ENCODE peak calls at places on chromosomes 3 and 15, in seven cellular contexts. D is activated CD4-positive, alpha-beta T cell treated with anti-CD3 and anti-CD28 coated beads, Interleukin-2, amount 10 ng/mL, durations not matched to agents 7 days and 5 days; G is astrocyte of the cerebellum; T is activated T-cell treated with anti-CD3 and anti-CD28 coated beads for 4 hours; W is retinal pigment epithelial cell; M is RWPE2; F is stimulated activated CD8-positive, alpha-beta memory T cell treated with anti-CD3 and anti-CD28 coated beads, Interleukin-4, amount 100 ng/mL, for 24 hours. E is an unnamed sample.
A peak's percentile ranks its signal among the peaks of the same experiment; 100 is the strongest.

GRCh38 chr3:52291508-52292181 is 4.0 kb downstream of the GLYCTK start:
- DNase-seq in F (no peak), T (peak; percentile 34), G (no peak), W (no peak), D (peak; percentile 60), M (no peak), E (no peak)

GRCh38 chr3:53806182-53807116 is 39.8 kb downstream of the CHDH start:
- DNase-seq in W (peak; percentile 28), M (no peak), F (no peak), D (no peak), T (no peak), G (peak; percentile 23), E (peak; percentile 74)

GRCh38 chr3:100978036-100978659 is 15.1 kb downstream of the ABI3BP start:
- DNase-seq in G (no peak), T (no peak), D (no peak), M (no peak), W (no peak), F (no peak), E (no peak)

GRCh38 chr15:78922527-78922926 is 22.3 kb downstream of the CTSH start:
- DNase-seq in T (no peak), D (no peak), G (no peak), F (no peak), M (no peak), W (no peak), E (no peak)

GRCh38 chr3:123085293-123085949 is 18.6 kb downstream of the PDIA5 start:
- DNase-seq in W (peak; percentile 70), F (no peak), G (no peak), D (no peak), T (no peak), M (no peak), E (no peak)

GRCh38 chr3:72550582-72551262 is 297.5 kb downstream of the SHQ1 start:
- DNase-seq in T (no peak), W (no peak), M (no peak), F (no peak), G (no peak), D (no peak), E (no peak)

GRCh38 chr3:81914254-81914653 is 152.8 kb upstream of the GBE1 start:
- DNase-seq in D (no peak), W (no peak), M (no peak), T (no peak), G (no peak), F (no peak), E (no peak)

GRCh38 chr3:194675680-194676079 is 3.7 kb upstream of the LSG1 start:
- DNase-seq in M (no peak), F (no peak), W (no peak), D (no peak), G (no peak), T (no peak), E (no peak)

GRCh38 chr3:117264204-117264994 is 554.8 kb downstream of the TUSC7 start:
- DNase-seq in M (no peak), G (no peak), F (no peak), W (no peak), D (no peak), T (no peak), E (no peak)

GRCh38 chr3:138362536-138362935 is 14.2 kb downstream of the MRAS start:
- DNase-seq in F (no peak), T (no peak), D (no peak), G (no peak), M (no peak), W (no peak), E (no peak)

GRCh38 chr15:85500060-85500708 is 119.8 kb downstream of the AKAP13 start:
- DNase-seq in G (no peak), W (no peak), T (no peak), F (no peak), M (no peak), D (no peak), E (no peak)

GRCh38 chr3:61538486-61538885 is 22.9 kb upstream of the PTPRG start:
- DNase-seq in T (no peak), W (no peak), M (no peak), D (no peak), G (no peak), F (no peak), E (no peak)

GRCh38 chr3:33749546-33750215 is 31.6 kb upstream of the CLASP2 start:
- DNase-seq in F (no peak), T (no peak), W (no peak), M (no peak), G (no peak), D (no peak), E (no peak)

GRCh38 chr3:69214241-69214640 is 91.8 kb upstream of the LMOD3 start:
- DNase-seq in D (no peak), M (no peak), F (no peak), W (no peak), T (no peak), G (no peak), E (no peak)

GRCh38 chr15:37981781-37982180 is 47.3 kb downstream of the TMCO5A start:
- DNase-seq in W (peak; percentile 3), M (no peak), D (no peak), G (peak; percentile 4), F (no peak), T (no peak), E (no peak)

GRCh38 chr3:10722921-10723320 is 93.1 kb upstream of the SLC6A11 start:
- DNase-seq in D (no peak), T (no peak), G (no peak), M (no peak), F (no peak), W (no peak), E (no peak)

GRCh38 chr15:100909582-100909981 is 9.6 kb upstream of the LRRK1 start:
- DNase-seq in W (no peak), F (no peak), T (no peak), G (no peak), D (no peak), M (no peak), E (no peak)